ENCODE peak calls at places on chromosome 7, in eight cellular contexts. V is NCI-H1694 treated with DMSO at 0.1 percent for 48 hours; Y is lower lobe of right lung; U is cardiac muscle cell; G is stimulated activated CD8-positive, alpha-beta memory T cell treated with anti-CD3 and anti-CD28 coated beads, Interleukin-15, amount 100 ng/mL, for 24 hours; O is foreskin melanocyte; W is SIG-M5; E is Right ventricle myocardium inferior. J is an unnamed sample.

GRCh38 chr7:123285076-123285700 is 85.4 kb upstream of the SLC13A1 start:
- DNase-seq in V (no peak), Y (no peak), U (no peak), G (no peak), O (no peak), W (no peak), E (no peak), J (no peak)

GRCh38 chr7:72336382-72336886 is 75.7 kb downstream of the CALN1 start:
- DNase-seq in V (no peak), Y (no peak), U (peak), G (no peak), O (no peak), W (no peak), E (no peak), J (no peak)

GRCh38 chr7:44077681-44078091 is 4.6 kb downstream of the POLM start:
- DNase-seq in V (no peak), Y (no peak), U (no peak), G (no peak), O (no peak), W (no peak), E (peak), J (peak)

GRCh38 chr7:140680886-140681285 is 8.1 kb downstream of the ADCK2 start:
- DNase-seq in V (no peak), Y (no peak), U (no peak), G (no peak), O (no peak), W (no peak), E (no peak), J (no peak)

GRCh38 chr7:15686209-15686956 is at the start of gene MEOX2:
- DNase-seq in V (no peak), Y (peak), U (peak), G (no peak), O (peak), W (no peak), E (peak), J (peak)

GRCh38 chr7:2525161-2525930 is 5.8 kb downstream of the LFNG start:
- DNase-seq in V (no peak), Y (peak), U (no peak), G (no peak), O (no peak), W (no peak), E (no peak), J (no peak)

GRCh38 chr7:2452074-2452507 is 24.1 kb downstream of the GRIFIN start:
- DNase-seq in V (no peak), Y (no peak), U (no peak), G (no peak), O (no peak), W (no peak), E (no peak), J (peak)

GRCh38 chr7:54565432-54565831 is 23.3 kb downstream of the VSTM2A start:
- DNase-seq in V (no peak), Y (no peak), U (no peak), G (no peak), O (no peak), W (no peak), E (no peak), J (no peak)

GRCh38 chr7:4774804-4775280 is 581 bp upstream of the AP5Z1 start:
- DNase-seq in V (no peak), Y (no peak), U (no peak), G (no peak), O (peak), W (peak), E (no peak), J (no peak)